ENCODE peak calls at places on chromosomes 5 and 9, in five cellular contexts. B is transverse colon, F is fibroblast of lung, R is AG04450, Y is IMR-90. J is an unnamed sample.

GRCh38 chr5:35046754-35047153 is 995 bp downstream of the AGXT2 start:
- DNase-seq in B (no peak), F (peak; percentile 99), R (peak; percentile 88), Y (peak; percentile 99), J (peak; percentile 94)

GRCh38 chr9:92767078-92768054 is 2.7 kb upstream of the BICD2 start:
- DNase-seq in B (no peak), F (no peak), R (no peak), Y (no peak), J (no peak)

GRCh38 chr9:136665111-136665703 is 2.5 kb downstream of the EGFL7 start:
- DNase-seq in B (no peak), F (no peak), R (no peak), Y (no peak), J (no peak)

GRCh38 chr5:150778517-150779396 is at the start of gene SMIM3:
- DNase-seq in B (peak; percentile 86), F (peak; percentile 75), R (no peak), Y (peak; percentile 63), J (no peak)

GRCh38 chr5:138668451-138668850 is 84.8 kb upstream of the CTNNA1 start:
- DNase-seq in B (no peak), F (no peak), R (no peak), Y (no peak), J (no peak)

GRCh38 chr9:42852133-42852532 is 668.7 kb downstream of the SPATA31A6 start:
- DNase-seq in B (no peak), F (no peak), R (no peak), Y (no peak), J (no peak)

GRCh38 chr5:65876496-65876895 is 49.9 kb upstream of the ERBIN start:
- DNase-seq in B (no peak), F (no peak), R (no peak), Y (no peak), J (no peak)

GRCh38 chr9:2489838-2490314 is 131.7 kb upstream of the VLDLR start:
- DNase-seq in B (no peak), F (peak; percentile 83), R (peak; percentile 16), Y (peak; percentile 60), J (peak; percentile 71)

GRCh38 chr5:122258241-122258640 is 53.8 kb upstream of the SNCAIP start:
- DNase-seq in B (no peak), F (no peak), R (no peak), Y (no peak), J (no peak)

GRCh38 chr5:112125910-112126309 is 293.2 kb downstream of the EPB41L4A start:
- DNase-seq in B (no peak), F (peak; percentile 21), R (no peak), Y (peak; percentile 40), J (no peak)

GRCh38 chr9:13411827-13412226 is 132.3 kb upstream of the MPDZ start:
- DNase-seq in B (no peak), F (no peak), R (no peak), Y (no peak), J (no peak)

GRCh38 chr5:40172721-40173120 is 507.0 kb upstream of the PTGER4 start:
- DNase-seq in B (no peak), F (no peak), R (no peak), Y (no peak), J (no peak)

GRCh38 chr5:11390369-11390768 is 513.9 kb downstream of the CTNND2 start:
- DNase-seq in B (no peak), F (no peak), R (no peak), Y (no peak), J (no peak)

GRCh38 chr5:138033916-138034315 is 1.0 kb upstream of the FAM13B start:
- DNase-seq in B (no peak), F (peak; percentile 84), R (no peak), Y (peak; percentile 51), J (no peak)

GRCh38 chr5:124121198-124121597 is 609.2 kb downstream of the CSNK1G3 start:
- DNase-seq in B (no peak), F (no peak), R (no peak), Y (no peak), J (no peak)

GRCh38 chr5:1439388-1440097 is 5.7 kb downstream of the SLC6A3 start:
- DNase-seq in B (no peak), F (no peak), R (no peak), Y (no peak), J (no peak)

GRCh38 chr5:3350781-3351180 is 244.9 kb upstream of the IRX1 start:
- DNase-seq in B (no peak), F (no peak), R (no peak), Y (no peak), J (no peak)

GRCh38 chr9:127847155-127847463 is 7.3 kb downstream of the ENG start:
- DNase-seq in B (no peak), F (no peak), R (no peak), Y (no peak), J (no peak)

DNA sequence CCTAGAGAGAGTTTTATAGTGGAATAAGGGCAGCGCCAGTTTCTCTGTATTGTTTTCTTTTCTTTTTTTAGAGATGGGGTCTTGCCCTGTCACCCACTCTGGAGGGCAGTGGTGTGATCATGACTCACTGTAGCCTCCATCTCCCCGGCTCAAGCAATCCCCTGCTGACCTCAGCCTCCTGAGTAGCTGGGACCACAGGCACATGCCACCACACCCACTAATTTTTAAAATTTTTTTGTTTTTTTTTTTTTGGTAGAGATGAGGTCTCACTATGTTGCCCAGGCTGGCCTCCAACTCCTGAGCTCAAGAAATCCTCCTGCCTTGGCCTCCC is 119.0 kb downstream of the PIK3R1 start:
- DNase-seq in B (no peak), F (no peak), R (no peak), Y (no peak), J (no peak)
- H3K4me3 ChIP-seq in B (no peak overlapping the region), F (no peak overlapping the region), R (no peak overlapping the region), Y (no peak overlapping the region), J (no peak overlapping the region)

GRCh38 chr9:16258191-16258590 is 612.3 kb downstream of the BNC2 start:
- DNase-seq in B (no peak), F (no peak), R (no peak), Y (no peak), J (no peak)

GRCh38 chr9:16258708-16259107 is 611.8 kb downstream of the BNC2 start:
- DNase-seq in B (no peak), F (no peak), R (no peak), Y (no peak), J (no peak)

GRCh38 chr9:16255217-16255616 is 615.3 kb downstream of the BNC2 start:
- DNase-seq in B (no peak), F (no peak), R (no peak), Y (no peak), J (no peak)

GRCh38 chr9:16254674-16255073 is 615.8 kb downstream of the BNC2 start:
- DNase-seq in B (no peak), F (no peak), R (no peak), Y (no peak), J (no peak)

GRCh38 chr9:16257604-16258003 is 612.9 kb downstream of the BNC2 start:
- DNase-seq in B (no peak), F (no peak), R (no peak), Y (no peak), J (no peak)
- TF ChIP-seq CTCF in B (peak; percentile 21), F (peak; percentile 62), R (peak; percentile 65), Y (peak; percentile 56), J (peak; percentile 78)

DNA sequence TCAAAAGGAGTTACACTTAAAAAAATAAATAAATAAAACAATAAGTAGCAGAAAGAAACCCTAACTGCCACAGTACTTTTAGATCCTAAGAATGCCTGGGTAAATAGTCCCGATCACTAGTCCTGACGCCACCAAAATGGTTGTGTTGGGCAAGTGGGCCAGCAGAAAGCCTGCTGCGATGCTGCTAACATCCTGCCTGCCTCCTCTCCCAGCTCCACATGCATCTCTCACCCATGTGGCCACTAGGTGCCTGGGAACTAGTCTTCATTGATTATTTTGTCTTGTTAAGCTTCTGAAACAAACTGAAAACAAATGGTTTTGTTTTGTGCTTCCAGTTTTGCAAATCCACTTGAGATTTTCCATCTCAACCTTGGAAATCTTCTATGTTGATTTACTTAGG is 54.4 kb upstream of the TRAF1 start:
- DNase-seq in B (no peak), F (no peak), R (no peak), Y (no peak), J (no peak)
- H3K4me3 ChIP-seq in B (no peak overlapping the region), F (no peak overlapping the region), R (no peak overlapping the region), Y (no peak overlapping the region), J (no peak overlapping the region)

DNA sequence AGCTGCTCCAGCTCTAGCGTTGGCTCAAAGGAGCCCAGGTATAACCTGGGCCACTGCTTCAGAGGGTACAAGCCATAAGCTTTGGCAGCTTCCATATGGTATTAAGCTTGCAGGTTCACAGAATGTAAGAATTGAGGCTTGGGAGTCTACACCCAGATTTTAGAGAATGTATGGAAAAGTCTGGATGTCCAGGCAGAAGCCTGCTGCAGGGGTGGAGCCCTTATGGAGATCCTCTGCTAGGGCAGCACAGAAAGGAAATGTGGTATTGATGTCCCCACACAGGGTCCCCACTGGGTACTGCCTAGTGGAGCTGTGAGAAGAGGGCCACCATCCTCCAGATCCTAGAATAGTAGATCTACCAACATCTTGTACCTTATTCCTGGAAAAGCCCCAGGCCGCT is 626.9 kb downstream of the MAT2B start:
- DNase-seq in B (no peak), F (no peak), R (no peak), Y (no peak), J (no peak)
- TF ChIP-seq CTCF in B (no peak), F (no peak), R (no peak), Y (no peak), J (no peak)

GRCh38 chr9:119852399-119852798 is 483.2 kb upstream of the BRINP1 start:
- DNase-seq in B (no peak), F (no peak), R (no peak), Y (no peak), J (no peak)
- H3K4me3 ChIP-seq in B (no peak overlapping the region), F (no peak overlapping the region), R (no peak overlapping the region), Y (no peak overlapping the region), J (no peak overlapping the region)

GRCh38 chr9:35415769-35416427 is 74.0 kb upstream of the RUSC2 start:
- DNase-seq in B (no peak), F (no peak), R (no peak), Y (no peak), J (no peak)
- TF ChIP-seq CTCF in B (no peak), F (no peak), R (no peak), Y (no peak), J (no peak)

J was measured in AG09309.